ENCODE peak calls at places on chromosomes 7 and 10, in eight cellular contexts. R is heart right ventricle, P is gastrocnemius medialis, K is foreskin fibroblast, E is fibroblast of lung, I is neuronal stem cell, U is sigmoid colon, W is cardiac fibroblast. Z is an unnamed sample.

GRCh38 chr10:4820804-4821401 is 5.1 kb upstream of the AKR1E2 start:
- DNase-seq in R (no peak), P (no peak), K (no peak), E (no peak), I (no peak), U (no peak), W (peak; percentile 31), Z (peak; percentile 75)

GRCh38 chr7:44471850-44472249 is 18.6 kb downstream of the NUDCD3 start:
- DNase-seq in R (no peak), P (no peak), K (peak; percentile 27), E (no peak), I (no peak), U (no peak), W (peak; percentile 28), Z (no peak)

GRCh38 chr7:157738064-157738460 is 401.3 kb downstream of the DNAJB6 start:
- DNase-seq in R (no peak), P (no peak), K (no peak), E (no peak), I (peak; percentile 66), U (no peak), W (peak; percentile 17), Z (no peak)

GRCh38 chr7:44748042-44748947 is at the start of gene ZMIZ2:
- DNase-seq in R (peak; percentile 95), P (peak; percentile 90), K (peak; percentile 83), E (peak; percentile 87), I (peak; percentile 89), U (peak; percentile 97), W (peak; percentile 93), Z (peak; percentile 92)

GRCh38 chr7:2812119-2812487 is 32.0 kb downstream of the GNA12 start:
- DNase-seq in R (no peak), P (no peak), K (no peak), E (peak; percentile 78), I (no peak), U (peak; percentile 24), W (peak; percentile 72), Z (no peak)

GRCh38 chr7:36970551-36971514 is 246.5 kb upstream of the AOAH start:
- DNase-seq in R (no peak), P (no peak), K (no peak), E (no peak), I (no peak), U (no peak), W (no peak), Z (no peak)

GRCh38 chr10:116798859-116799258 is 50.4 kb upstream of the ENO4 start:
- DNase-seq in R (no peak), P (no peak), K (no peak), E (no peak), I (no peak), U (no peak), W (no peak), Z (no peak)

GRCh38 chr7:105975770-105976428 is 12.8 kb downstream of the CDHR3 start:
- DNase-seq in R (no peak), P (no peak), K (peak; percentile 13), E (no peak), I (no peak), U (no peak), W (peak; percentile 54), Z (no peak)

GRCh38 chr10:71087622-71088021 is 124.7 kb upstream of the UNC5B start:
- DNase-seq in R (no peak), P (no peak), K (no peak), E (no peak), I (no peak), U (peak; percentile 40), W (no peak), Z (peak; percentile 33)

GRCh38 chr7:22676385-22676784 is 50.6 kb upstream of the IL6 start:
- DNase-seq in R (no peak), P (no peak), K (no peak), E (no peak), I (no peak), U (no peak), W (no peak), Z (no peak)

DNA sequence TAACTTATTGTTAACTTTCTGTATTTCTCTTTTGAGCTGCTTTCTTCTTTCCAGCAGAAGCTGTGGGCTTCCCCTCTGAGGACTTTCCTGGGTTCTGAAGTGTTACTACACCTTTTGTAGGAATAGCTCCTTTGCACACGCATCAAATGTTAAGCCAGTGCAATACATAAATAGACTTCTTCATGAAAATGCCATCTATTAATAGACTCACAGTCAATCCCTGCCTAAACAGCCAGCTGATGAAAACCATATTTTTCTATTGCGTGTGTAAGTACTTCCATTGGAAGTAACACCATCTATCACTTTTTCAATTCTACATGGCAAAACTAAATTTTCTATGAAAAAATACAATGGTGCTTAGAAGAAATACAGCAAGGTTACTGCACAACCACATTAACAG is 1.4 kb downstream of the ABCB4 start:
- DNase-seq in R (no peak), P (no peak), K (no peak), E (no peak), I (no peak), U (no peak), W (no peak), Z (no peak)
- H3K4me3 ChIP-seq in R (peak overlapping the region; percentile 70), P (peak overlapping the region; percentile 55), K (peak overlapping the region; percentile 40), E (no peak overlapping the region), I (no peak overlapping the region), U (peak overlapping the region; percentile 59), W (no peak overlapping the region), Z (peak overlapping the region; percentile 57)

DNA sequence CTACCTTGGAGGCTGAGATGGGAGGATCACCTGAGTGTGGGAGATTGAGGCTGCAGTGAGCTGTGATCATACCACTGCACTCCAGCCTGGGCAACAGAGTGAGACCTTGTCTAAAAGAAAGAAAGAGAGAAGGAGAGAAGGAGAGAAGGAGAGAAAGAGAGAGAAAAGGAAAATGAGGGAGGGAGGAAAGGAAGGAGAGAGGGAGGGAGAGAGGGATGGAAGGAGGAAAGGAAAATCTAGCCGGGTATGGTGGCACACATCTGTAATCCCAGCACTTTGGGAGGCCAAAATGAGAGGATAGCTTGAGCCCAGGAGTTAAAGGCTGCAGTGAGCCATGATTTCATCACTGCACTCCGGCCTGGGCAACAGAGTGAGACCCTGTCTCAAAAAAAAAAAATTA is 42.9 kb upstream of the GTF2IRD1 start:
- DNase-seq in R (no peak), P (no peak), K (no peak), E (no peak), I (no peak), U (no peak), W (no peak), Z (no peak)
- H3K4me3 ChIP-seq in R (no peak overlapping the region), P (no peak overlapping the region), K (no peak overlapping the region), E (no peak overlapping the region), I (no peak overlapping the region), U (no peak overlapping the region), W (no peak overlapping the region), Z (no peak overlapping the region)

GRCh38 chr10:3780766-3781457 is 4.1 kb downstream of the KLF6 start:
- DNase-seq in R (no peak), P (no peak), K (no peak), E (peak; percentile 34), I (no peak), U (peak; percentile 64), W (peak; percentile 48), Z (no peak)
- H3K4me3 ChIP-seq in R (peak overlapping the region; percentile 67), P (peak overlapping the region; percentile 94), K (peak overlapping the region; percentile 77), E (peak overlapping the region; percentile 99), I (no peak overlapping the region), U (peak overlapping the region; percentile 73), W (peak overlapping the region; percentile 79), Z (peak overlapping the region; percentile 99)

GRCh38 chr7:94405506-94405905 is 10.8 kb downstream of the COL1A2 start:
- DNase-seq in R (no peak), P (no peak), K (no peak), E (peak; percentile 1), I (no peak), U (no peak), W (peak; percentile 21), Z (no peak)
- H3K4me3 ChIP-seq in R (no peak overlapping the region), P (no peak overlapping the region), K (peak overlapping the region; percentile 0), E (no peak overlapping the region), I (no peak overlapping the region), U (no peak overlapping the region), W (no peak overlapping the region), Z (no peak overlapping the region)

DNA sequence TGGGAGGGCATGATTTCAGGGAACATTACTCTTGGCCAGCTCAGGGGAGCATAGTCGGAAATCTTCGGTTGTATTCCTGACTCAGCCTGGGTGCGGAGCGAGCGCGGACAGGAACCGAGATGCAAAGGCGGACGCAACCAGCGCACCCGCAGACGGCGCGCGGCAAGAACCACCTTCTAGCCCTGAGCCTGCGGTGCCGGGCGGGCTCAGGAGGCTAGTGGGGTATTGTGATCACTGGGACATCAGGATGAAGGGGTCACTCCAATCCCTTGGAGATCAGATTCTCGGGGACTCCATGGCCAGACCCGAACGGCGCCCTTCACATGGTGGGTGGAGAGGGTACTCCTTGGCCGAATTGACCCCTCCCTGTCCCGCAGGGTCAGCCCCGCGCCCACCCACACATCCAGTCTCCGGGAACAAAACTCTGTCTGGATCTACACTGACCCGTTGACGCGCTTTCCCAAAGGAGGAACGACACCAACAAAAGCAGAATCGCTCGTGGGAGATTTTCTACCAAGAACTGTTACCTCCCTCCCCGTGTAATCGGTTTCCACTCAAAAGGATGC is 730.5 kb downstream of the ZWINT start:
- DNase-seq in R (no peak), P (no peak), K (no peak), E (peak; percentile 32), I (peak; percentile 36), U (no peak), W (no peak), Z (no peak)
- H3K4me3 ChIP-seq in R (peak overlapping the region; percentile 66), P (peak overlapping the region; percentile 65), K (peak overlapping the region; percentile 35), E (no peak overlapping the region), I (peak overlapping the region; percentile 90), U (peak overlapping the region; percentile 52), W (peak overlapping the region; percentile 47), Z (peak overlapping the region; percentile 30)

GRCh38 chr10:91596821-91597396 is 36.0 kb downstream of the PPP1R3C start:
- DNase-seq in R (no peak), P (no peak), K (peak; percentile 79), E (peak; percentile 89), I (no peak), U (no peak), W (peak; percentile 91), Z (no peak)
- H3K4me3 ChIP-seq in R (no peak overlapping the region), P (no peak overlapping the region), K (no peak overlapping the region), E (no peak overlapping the region), I (no peak overlapping the region), U (no peak overlapping the region), W (no peak overlapping the region), Z (no peak overlapping the region)

GRCh38 chr10:103587073-103587472 is 93.6 kb downstream of the NEURL1 start:
- DNase-seq in R (no peak), P (no peak), K (no peak), E (no peak), I (no peak), U (no peak), W (no peak), Z (no peak)

GRCh38 chr10:103584216-103585010 is 90.9 kb downstream of the NEURL1 start:
- DNase-seq in R (peak; percentile 47), P (no peak), K (peak; percentile 52), E (peak; percentile 15), I (no peak), U (no peak), W (peak; percentile 14), Z (no peak)

GRCh38 chr10:103582331-103583123 is 89.0 kb downstream of the NEURL1 start:
- DNase-seq in R (no peak), P (no peak), K (no peak), E (no peak), I (no peak), U (no peak), W (no peak), Z (no peak)

GRCh38 chr10:103583871-103584215 is 90.3 kb downstream of the NEURL1 start:
- DNase-seq in R (no peak), P (no peak), K (no peak), E (no peak), I (no peak), U (no peak), W (no peak), Z (no peak)

GRCh38 chr10:103585011-103585405 is 91.5 kb downstream of the NEURL1 start:
- DNase-seq in R (no peak), P (no peak), K (no peak), E (no peak), I (no peak), U (no peak), W (no peak), Z (no peak)
- H3K4me3 ChIP-seq in R (peak overlapping the region; percentile 47), P (no peak overlapping the region), K (no peak overlapping the region), E (no peak overlapping the region), I (no peak overlapping the region), U (peak overlapping the region; percentile 37), W (no peak overlapping the region), Z (peak overlapping the region; percentile 47)

Z was measured in tibial artery.